ENCODE peak calls at places on chromosome 15, in seven cellular contexts. One of them, this sample, is unnamed.

GRCh38 chr15:89179966-89180875 is 41.2 kb downstream of the RLBP1 start:
- DNase-seq in NCI-H2081: no peak
- DNase-seq in EH: peak
- DNase-seq in activated CD4-positive, alpha-beta T cell treated with anti-CD3 and anti-CD28 coated beads, Interleukin-2, amount 50 U/mL, for 48 hours: peak
- DNase-seq in naive thymus-derived CD8-positive, alpha-beta T cell: no peak
- DNase-seq in heart right ventricle: no peak
- DNase-seq in mucosa of gallbladder: no peak
- DNase-seq in this sample: no peak

GRCh38 chr15:55196011-55196410 is 730 bp downstream of the RSL24D1 start:
- DNase-seq in naive thymus-derived CD8-positive, alpha-beta T cell: no peak
- DNase-seq in activated CD4-positive, alpha-beta T cell treated with anti-CD3 and anti-CD28 coated beads, Interleukin-2, amount 50 U/mL, for 48 hours: no peak
- DNase-seq in heart right ventricle: no peak
- DNase-seq in NCI-H2081: no peak
- DNase-seq in mucosa of gallbladder: no peak
- DNase-seq in EH: peak
- DNase-seq in this sample: no peak

GRCh38 chr15:62083168-62084154 is 16.7 kb downstream of the C2CD4A start:
- DNase-seq in mucosa of gallbladder: no peak
- DNase-seq in activated CD4-positive, alpha-beta T cell treated with anti-CD3 and anti-CD28 coated beads, Interleukin-2, amount 50 U/mL, for 48 hours: no peak
- DNase-seq in NCI-H2081: peak
- DNase-seq in naive thymus-derived CD8-positive, alpha-beta T cell: no peak
- DNase-seq in heart right ventricle: no peak
- DNase-seq in EH: no peak
- DNase-seq in this sample: no peak

GRCh38 chr15:78360426-78360825 is 20.3 kb downstream of the CRABP1 start:
- DNase-seq in EH: peak
- DNase-seq in NCI-H2081: no peak
- DNase-seq in activated CD4-positive, alpha-beta T cell treated with anti-CD3 and anti-CD28 coated beads, Interleukin-2, amount 50 U/mL, for 48 hours: no peak
- DNase-seq in heart right ventricle: peak
- DNase-seq in naive thymus-derived CD8-positive, alpha-beta T cell: no peak
- DNase-seq in mucosa of gallbladder: peak
- DNase-seq in this sample: no peak

GRCh38 chr15:25248583-25249235 is 190.1 kb downstream of the UBE3A start:
- DNase-seq in activated CD4-positive, alpha-beta T cell treated with anti-CD3 and anti-CD28 coated beads, Interleukin-2, amount 50 U/mL, for 48 hours: no peak
- DNase-seq in mucosa of gallbladder: no peak
- DNase-seq in NCI-H2081: no peak
- DNase-seq in naive thymus-derived CD8-positive, alpha-beta T cell: no peak
- DNase-seq in heart right ventricle: peak
- DNase-seq in EH: no peak
- DNase-seq in this sample: no peak

GRCh38 chr15:56683925-56684324 is 49.4 kb downstream of the ZNF280D start:
- DNase-seq in mucosa of gallbladder: no peak
- DNase-seq in heart right ventricle: no peak
- DNase-seq in NCI-H2081: no peak
- DNase-seq in activated CD4-positive, alpha-beta T cell treated with anti-CD3 and anti-CD28 coated beads, Interleukin-2, amount 50 U/mL, for 48 hours: no peak
- DNase-seq in EH: no peak
- DNase-seq in naive thymus-derived CD8-positive, alpha-beta T cell: no peak
- DNase-seq in this sample: no peak

GRCh38 chr15:56883088-56883487 is 35.4 kb upstream of the TCF12 start:
- DNase-seq in naive thymus-derived CD8-positive, alpha-beta T cell: no peak
- DNase-seq in NCI-H2081: no peak
- DNase-seq in activated CD4-positive, alpha-beta T cell treated with anti-CD3 and anti-CD28 coated beads, Interleukin-2, amount 50 U/mL, for 48 hours: no peak
- DNase-seq in heart right ventricle: no peak
- DNase-seq in EH: no peak
- DNase-seq in mucosa of gallbladder: no peak
- DNase-seq in this sample: no peak

GRCh38 chr15:65791335-65792129 is 561 bp downstream of the DENND4A start:
- DNase-seq in heart right ventricle: peak
- DNase-seq in naive thymus-derived CD8-positive, alpha-beta T cell: no peak
- DNase-seq in NCI-H2081: peak
- DNase-seq in EH: no peak
- DNase-seq in activated CD4-positive, alpha-beta T cell treated with anti-CD3 and anti-CD28 coated beads, Interleukin-2, amount 50 U/mL, for 48 hours: peak
- DNase-seq in mucosa of gallbladder: peak
- DNase-seq in this sample: no peak

GRCh38 chr15:77531191-77532000 is 101.3 kb downstream of the LINGO1 start:
- DNase-seq in NCI-H2081: no peak
- DNase-seq in EH: no peak
- DNase-seq in mucosa of gallbladder: no peak
- DNase-seq in activated CD4-positive, alpha-beta T cell treated with anti-CD3 and anti-CD28 coated beads, Interleukin-2, amount 50 U/mL, for 48 hours: no peak
- DNase-seq in naive thymus-derived CD8-positive, alpha-beta T cell: no peak
- DNase-seq in heart right ventricle: no peak
- DNase-seq in this sample: no peak

GRCh38 chr15:44536298-44536961 is 517 bp upstream of the EIF3J start:
- DNase-seq in EH: peak
- DNase-seq in mucosa of gallbladder: peak
- DNase-seq in activated CD4-positive, alpha-beta T cell treated with anti-CD3 and anti-CD28 coated beads, Interleukin-2, amount 50 U/mL, for 48 hours: no peak
- DNase-seq in NCI-H2081: no peak
- DNase-seq in heart right ventricle: peak
- DNase-seq in naive thymus-derived CD8-positive, alpha-beta T cell: no peak
- DNase-seq in this sample: no peak

GRCh38 chr15:29815000-29815704 is 7.1 kb downstream of the TJP1 start:
- DNase-seq in EH: peak
- DNase-seq in mucosa of gallbladder: no peak
- DNase-seq in activated CD4-positive, alpha-beta T cell treated with anti-CD3 and anti-CD28 coated beads, Interleukin-2, amount 50 U/mL, for 48 hours: no peak
- DNase-seq in naive thymus-derived CD8-positive, alpha-beta T cell: no peak
- DNase-seq in heart right ventricle: no peak
- DNase-seq in NCI-H2081: no peak
- DNase-seq in this sample: no peak

GRCh38 chr15:70519004-70519365 is 244.4 kb downstream of the UACA start:
- DNase-seq in EH: no peak
- DNase-seq in NCI-H2081: no peak
- DNase-seq in heart right ventricle: no peak
- DNase-seq in naive thymus-derived CD8-positive, alpha-beta T cell: no peak
- DNase-seq in activated CD4-positive, alpha-beta T cell treated with anti-CD3 and anti-CD28 coated beads, Interleukin-2, amount 50 U/mL, for 48 hours: no peak
- DNase-seq in mucosa of gallbladder: no peak
- DNase-seq in this sample: no peak

GRCh38 chr15:49024840-49025239 is 21.4 kb downstream of the SECISBP2L start:
- DNase-seq in NCI-H2081: no peak
- DNase-seq in naive thymus-derived CD8-positive, alpha-beta T cell: no peak
- DNase-seq in EH: no peak
- DNase-seq in activated CD4-positive, alpha-beta T cell treated with anti-CD3 and anti-CD28 coated beads, Interleukin-2, amount 50 U/mL, for 48 hours: no peak
- DNase-seq in mucosa of gallbladder: no peak
- DNase-seq in heart right ventricle: no peak
- DNase-seq in this sample: no peak

GRCh38 chr15:41967506-41968206 is 4.7 kb downstream of the EHD4 start:
- DNase-seq in EH: peak
- DNase-seq in NCI-H2081: no peak
- DNase-seq in heart right ventricle: peak
- DNase-seq in mucosa of gallbladder: peak
- DNase-seq in naive thymus-derived CD8-positive, alpha-beta T cell: no peak
- DNase-seq in activated CD4-positive, alpha-beta T cell treated with anti-CD3 and anti-CD28 coated beads, Interleukin-2, amount 50 U/mL, for 48 hours: no peak
- DNase-seq in this sample: peak

GRCh38 chr15:62257991-62258390 is 92.9 kb upstream of the C2CD4B start:
- DNase-seq in heart right ventricle: no peak
- DNase-seq in NCI-H2081: no peak
- DNase-seq in activated CD4-positive, alpha-beta T cell treated with anti-CD3 and anti-CD28 coated beads, Interleukin-2, amount 50 U/mL, for 48 hours: no peak
- DNase-seq in EH: no peak
- DNase-seq in naive thymus-derived CD8-positive, alpha-beta T cell: no peak
- DNase-seq in mucosa of gallbladder: no peak
- DNase-seq in this sample: no peak

GRCh38 chr15:25508369-25509002 is 69.7 kb upstream of the UBE3A start:
- DNase-seq in EH: peak
- DNase-seq in naive thymus-derived CD8-positive, alpha-beta T cell: peak
- DNase-seq in heart right ventricle: peak
- DNase-seq in activated CD4-positive, alpha-beta T cell treated with anti-CD3 and anti-CD28 coated beads, Interleukin-2, amount 50 U/mL, for 48 hours: no peak
- DNase-seq in NCI-H2081: peak
- DNase-seq in mucosa of gallbladder: no peak
- DNase-seq in this sample: no peak

GRCh38 chr15:67138946-67139855 is 73.8 kb downstream of the SMAD3 start:
- DNase-seq in heart right ventricle: no peak
- DNase-seq in EH: no peak
- DNase-seq in NCI-H2081: no peak
- DNase-seq in mucosa of gallbladder: no peak
- DNase-seq in naive thymus-derived CD8-positive, alpha-beta T cell: no peak
- DNase-seq in activated CD4-positive, alpha-beta T cell treated with anti-CD3 and anti-CD28 coated beads, Interleukin-2, amount 50 U/mL, for 48 hours: no peak
- DNase-seq in this sample: no peak

GRCh38 chr15:62639432-62639831 is 403.1 kb upstream of the TPM1 start:
- DNase-seq in activated CD4-positive, alpha-beta T cell treated with anti-CD3 and anti-CD28 coated beads, Interleukin-2, amount 50 U/mL, for 48 hours: no peak
- DNase-seq in EH: no peak
- DNase-seq in naive thymus-derived CD8-positive, alpha-beta T cell: no peak
- DNase-seq in NCI-H2081: no peak
- DNase-seq in mucosa of gallbladder: no peak
- DNase-seq in heart right ventricle: no peak
- DNase-seq in this sample: no peak

GRCh38 chr15:49300856-49301255 is 122.2 kb upstream of the FGF7 start:
- DNase-seq in heart right ventricle: no peak
- DNase-seq in EH: no peak
- DNase-seq in mucosa of gallbladder: no peak
- DNase-seq in activated CD4-positive, alpha-beta T cell treated with anti-CD3 and anti-CD28 coated beads, Interleukin-2, amount 50 U/mL, for 48 hours: no peak
- DNase-seq in NCI-H2081: no peak
- DNase-seq in naive thymus-derived CD8-positive, alpha-beta T cell: no peak
- DNase-seq in this sample: no peak

GRCh38 chr15:66873856-66874255 is 171.8 kb downstream of the SMAD6 start:
- DNase-seq in heart right ventricle: no peak
- DNase-seq in activated CD4-positive, alpha-beta T cell treated with anti-CD3 and anti-CD28 coated beads, Interleukin-2, amount 50 U/mL, for 48 hours: no peak
- DNase-seq in EH: no peak
- DNase-seq in mucosa of gallbladder: no peak
- DNase-seq in naive thymus-derived CD8-positive, alpha-beta T cell: no peak
- DNase-seq in NCI-H2081: no peak
- DNase-seq in this sample: no peak

GRCh38 chr15:87609474-87609873 is 647.1 kb downstream of the NTRK3 start:
- DNase-seq in heart right ventricle: peak
- DNase-seq in activated CD4-positive, alpha-beta T cell treated with anti-CD3 and anti-CD28 coated beads, Interleukin-2, amount 50 U/mL, for 48 hours: no peak
- DNase-seq in mucosa of gallbladder: no peak
- DNase-seq in NCI-H2081: no peak
- DNase-seq in EH: peak
- DNase-seq in naive thymus-derived CD8-positive, alpha-beta T cell: no peak
- DNase-seq in this sample: no peak

GRCh38 chr15:26628879-26629529 is 143.9 kb downstream of the GABRB3 start:
- DNase-seq in EH: peak
- DNase-seq in activated CD4-positive, alpha-beta T cell treated with anti-CD3 and anti-CD28 coated beads, Interleukin-2, amount 50 U/mL, for 48 hours: peak
- DNase-seq in mucosa of gallbladder: peak
- DNase-seq in naive thymus-derived CD8-positive, alpha-beta T cell: no peak
- DNase-seq in NCI-H2081: peak
- DNase-seq in heart right ventricle: peak
- DNase-seq in this sample: no peak

GRCh38 chr15:96345560-96346389 is 15.3 kb downstream of the NR2F2 start:
- DNase-seq in heart right ventricle: peak
- DNase-seq in NCI-H2081: peak
- DNase-seq in mucosa of gallbladder: peak
- DNase-seq in activated CD4-positive, alpha-beta T cell treated with anti-CD3 and anti-CD28 coated beads, Interleukin-2, amount 50 U/mL, for 48 hours: no peak
- DNase-seq in EH: peak
- DNase-seq in naive thymus-derived CD8-positive, alpha-beta T cell: no peak
- DNase-seq in this sample: peak

GRCh38 chr15:69129026-69129385 is 31.4 kb upstream of the GLCE start:
- DNase-seq in activated CD4-positive, alpha-beta T cell treated with anti-CD3 and anti-CD28 coated beads, Interleukin-2, amount 50 U/mL, for 48 hours: no peak
- DNase-seq in heart right ventricle: no peak
- DNase-seq in EH: no peak
- DNase-seq in naive thymus-derived CD8-positive, alpha-beta T cell: no peak
- DNase-seq in NCI-H2081: no peak
- DNase-seq in mucosa of gallbladder: peak
- DNase-seq in this sample: no peak

GRCh38 chr15:49979705-49980382 is 139.2 kb downstream of the ATP8B4 start:
- DNase-seq in naive thymus-derived CD8-positive, alpha-beta T cell: no peak
- DNase-seq in activated CD4-positive, alpha-beta T cell treated with anti-CD3 and anti-CD28 coated beads, Interleukin-2, amount 50 U/mL, for 48 hours: no peak
- DNase-seq in NCI-H2081: no peak
- DNase-seq in EH: no peak
- DNase-seq in heart right ventricle: no peak
- DNase-seq in mucosa of gallbladder: no peak
- DNase-seq in this sample: no peak

GRCh38 chr15:31399544-31400171 is 73.0 kb downstream of the KLF13 start:
- DNase-seq in heart right ventricle: no peak
- DNase-seq in activated CD4-positive, alpha-beta T cell treated with anti-CD3 and anti-CD28 coated beads, Interleukin-2, amount 50 U/mL, for 48 hours: no peak
- DNase-seq in EH: peak
- DNase-seq in mucosa of gallbladder: no peak
- DNase-seq in naive thymus-derived CD8-positive, alpha-beta T cell: no peak
- DNase-seq in NCI-H2081: peak
- DNase-seq in this sample: no peak

GRCh38 chr15:97502038-97502437 is 458.5 kb upstream of the ARRDC4 start:
- DNase-seq in naive thymus-derived CD8-positive, alpha-beta T cell: no peak
- DNase-seq in NCI-H2081: no peak
- DNase-seq in activated CD4-positive, alpha-beta T cell treated with anti-CD3 and anti-CD28 coated beads, Interleukin-2, amount 50 U/mL, for 48 hours: no peak
- DNase-seq in EH: no peak
- DNase-seq in heart right ventricle: no peak
- DNase-seq in mucosa of gallbladder: no peak
- DNase-seq in this sample: no peak

GRCh38 chr15:70165811-70166284 is 68.1 kb upstream of the TLE3 start:
- DNase-seq in mucosa of gallbladder: peak
- DNase-seq in NCI-H2081: no peak
- DNase-seq in naive thymus-derived CD8-positive, alpha-beta T cell: no peak
- DNase-seq in heart right ventricle: peak
- DNase-seq in activated CD4-positive, alpha-beta T cell treated with anti-CD3 and anti-CD28 coated beads, Interleukin-2, amount 50 U/mL, for 48 hours: no peak
- DNase-seq in EH: no peak
- DNase-seq in this sample: no peak

This sample was measured in KG1.